ENCODE peak calls at places on chromosome 5, in six cellular contexts. W, I, L, G, U and D are unnamed samples.

GRCh38 chr5:175822225-175822624 is 49.2 kb upstream of the CPLX2 start:
- DNase-seq in G (no peak), U (peak), L (no peak), I (no peak), W (no peak), D (no peak)

GRCh38 chr5:124064956-124065355 is 553.0 kb downstream of the CSNK1G3 start:
- DNase-seq in I (peak), U (no peak), G (no peak), W (no peak), L (no peak), D (peak)

GRCh38 chr5:17275279-17276158 is 58.1 kb downstream of the BASP1 start:
- DNase-seq in U (no peak), I (no peak), G (no peak), W (no peak), L (no peak), D (no peak)

GRCh38 chr5:58022055-58022454 is 437.8 kb downstream of the PLK2 start:
- DNase-seq in L (no peak), I (peak), U (peak), G (no peak), W (no peak), D (peak)

GRCh38 chr5:55231476-55232193 is 1.8 kb downstream of the CCNO start:
- DNase-seq in W (peak), L (peak), I (no peak), U (no peak), G (peak), D (peak)

GRCh38 chr5:142175461-142176142 is 67.0 kb downstream of the NDFIP1 start:
- DNase-seq in L (no peak), I (no peak), W (no peak), U (no peak), G (no peak), D (no peak)

GRCh38 chr5:433836-434235 is 9.1 kb upstream of the EXOC3 start:
- DNase-seq in U (no peak), I (no peak), W (no peak), G (no peak), L (no peak), D (no peak)

GRCh38 chr5:65482727-65483473 is 1.2 kb upstream of the ADAMTS6 start:
- DNase-seq in U (peak), L (peak), I (peak), G (no peak), W (peak), D (peak)

DNA sequence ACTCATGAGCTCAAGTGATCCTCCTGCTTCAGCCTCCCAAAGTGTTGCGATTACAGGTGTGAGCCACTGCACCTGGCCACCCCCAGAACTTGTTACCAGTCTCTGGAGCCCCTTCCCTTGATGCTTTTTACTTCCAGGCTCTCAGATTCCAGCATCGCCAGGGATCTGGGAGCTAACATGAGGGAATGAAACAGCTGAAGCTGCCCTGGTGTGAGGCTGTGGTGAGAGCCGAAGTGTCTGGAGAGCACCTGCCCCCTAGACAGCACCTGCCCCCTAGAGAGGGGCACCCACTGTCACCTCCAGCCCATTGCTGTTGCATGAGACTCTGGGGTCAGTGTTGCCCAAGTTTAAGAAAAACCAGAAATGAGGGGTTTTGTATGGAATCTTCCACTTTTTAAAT is 124.3 kb upstream of the SAP30L start:
- DNase-seq in W (no peak), L (no peak), U (no peak), I (no peak), G (no peak), D (no peak)
- H3K14ac ChIP-seq in W (no peak), L (no peak), U (no peak), I (no peak), G (no peak), D (no peak)

DNA sequence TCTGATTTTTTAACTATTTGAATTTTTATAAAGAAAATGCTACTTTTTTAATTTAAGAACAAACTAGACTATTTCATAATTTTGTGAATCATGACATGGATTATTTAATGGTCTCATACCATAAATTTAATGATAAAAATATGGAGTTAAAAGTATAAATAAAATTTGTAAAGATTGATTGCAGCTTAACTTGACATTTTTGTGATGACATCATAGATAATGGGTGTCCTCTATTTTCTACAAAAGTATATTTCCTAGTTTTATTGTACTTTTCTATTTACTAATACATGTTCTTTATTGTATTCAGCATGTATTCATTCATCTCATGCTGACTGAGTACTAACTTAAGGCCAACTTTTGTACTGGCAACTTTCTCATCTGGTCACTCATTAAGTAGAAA is 1096.5 kb downstream of the NR2F1-AS1 start:
- DNase-seq in I (no peak), U (no peak), W (no peak), G (no peak), L (no peak), D (no peak)
- H3K14ac ChIP-seq in I (no peak), U (no peak), W (no peak), G (no peak), L (no peak), D (no peak)

GRCh38 chr5:171307843-171308452 is 1.1 kb upstream of the TLX3 start:
- DNase-seq in U (no peak), W (no peak), L (no peak), G (no peak), I (no peak), D (no peak)
- H3K14ac ChIP-seq in U (no peak), W (no peak), L (no peak), G (no peak), I (no peak), D (no peak)

DNA sequence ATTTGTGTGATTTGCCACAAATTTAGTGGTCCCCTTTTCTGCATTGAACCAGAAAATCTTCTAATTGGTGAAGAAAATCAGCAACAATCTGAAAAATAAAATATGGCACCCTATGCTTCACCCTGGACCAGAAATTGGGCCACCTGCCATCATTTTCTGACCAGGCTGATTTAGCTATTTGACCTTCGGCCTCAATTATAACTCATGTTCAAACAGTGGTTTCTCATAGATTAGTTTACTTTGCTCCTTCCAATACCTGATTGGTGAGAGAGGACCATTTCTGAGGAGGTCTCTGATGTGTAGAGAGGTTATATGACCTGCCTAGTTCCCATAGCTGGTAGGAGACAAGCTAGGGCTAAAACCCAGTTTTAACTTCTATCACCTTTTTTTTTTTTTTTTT is 59.0 kb downstream of the PTTG1 start:
- DNase-seq in G (no peak), I (no peak), L (no peak), W (no peak), U (no peak), D (no peak)
- H3K14ac ChIP-seq in G (no peak), I (no peak), L (no peak), W (no peak), U (no peak), D (no peak)

DNA sequence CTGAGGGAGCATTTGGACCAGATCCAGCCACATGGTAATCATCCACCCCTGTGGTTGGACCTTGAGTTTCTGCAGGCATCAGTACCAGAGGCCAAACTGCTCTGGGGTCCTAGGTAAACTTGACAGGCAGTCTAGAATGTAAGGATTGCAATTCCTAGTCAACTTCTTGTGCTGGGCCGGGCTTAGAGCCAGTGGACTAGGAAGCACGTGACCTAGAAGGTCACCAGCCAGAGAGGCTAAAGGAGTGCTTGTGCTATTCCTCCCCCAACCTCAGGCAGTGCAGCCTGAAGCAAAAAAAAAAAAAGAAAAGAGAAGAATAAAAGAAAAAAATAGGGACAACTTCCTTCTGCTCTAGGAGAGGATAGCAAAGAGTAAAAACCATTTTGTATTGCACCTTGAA is 406.2 kb upstream of the FTMT start:
- DNase-seq in L (no peak), W (no peak), U (no peak), I (no peak), G (no peak), D (no peak)
- H3K14ac ChIP-seq in L (no peak), W (no peak), U (no peak), I (no peak), G (no peak), D (no peak)

GRCh38 chr5:113489299-113489698 is 1.0 kb upstream of the MCC start:
- DNase-seq in I (peak), W (no peak), G (no peak), L (no peak), U (peak), D (peak)
- H3K14ac ChIP-seq in I (peak), W (no peak), G (no peak), L (no peak), U (no peak), D (no peak)

GRCh38 chr5:171913987-171914273 is 92.5 kb downstream of the FBXW11 start:
- DNase-seq in L (no peak), G (no peak), U (no peak), W (no peak), I (peak), D (no peak)

GRCh38 chr5:171906171-171906570 is 100.3 kb downstream of the FBXW11 start:
- DNase-seq in W (no peak), L (no peak), I (no peak), U (no peak), G (no peak), D (no peak)

GRCh38 chr5:171907731-171908343 is 98.6 kb downstream of the FBXW11 start:
- DNase-seq in I (peak), W (peak), L (no peak), U (peak), G (peak), D (peak)

GRCh38 chr5:171906703-171907590 is 99.5 kb downstream of the FBXW11 start:
- DNase-seq in U (no peak), W (no peak), I (no peak), G (no peak), L (no peak), D (no peak)

GRCh38 chr5:171908638-171909037 is 97.8 kb downstream of the FBXW11 start:
- DNase-seq in G (no peak), U (no peak), L (no peak), W (no peak), I (no peak), D (no peak)
- H3K14ac ChIP-seq in G (no peak), U (no peak), L (no peak), W (no peak), I (no peak), D (no peak)

GRCh38 chr5:36651775-36652685 is 45.6 kb downstream of the SLC1A3 start:
- DNase-seq in U (no peak), G (no peak), W (no peak), I (no peak), L (no peak), D (no peak)
- H3K14ac ChIP-seq in U (no peak), G (no peak), W (no peak), I (no peak), L (no peak), D (peak)